ENCODE peak calls at places on chromosomes 1 and 21, in five cellular contexts. T is osteocyte, U is immature natural killer cell, Q is fibroblast of lung, N is NCI-H345. J is an unnamed sample.

GRCh38 chr1:186681806-186682205 is 1.6 kb upstream of the PTGS2 start:
- DNase-seq in N (no peak), Q (peak; percentile 24), U (no peak), T (no peak), J (no peak)

GRCh38 chr1:51568231-51568935 is 48.5 kb upstream of the OSBPL9 start:
- DNase-seq in Q (no peak), U (no peak), T (no peak), N (no peak), J (no peak)

GRCh38 chr1:48102766-48103165 is 105.6 kb upstream of the TRABD2B start:
- DNase-seq in N (no peak), Q (no peak), U (no peak), T (no peak), J (no peak)

GRCh38 chr1:15962671-15963362 is 13.1 kb downstream of the ZBTB17 start:
- DNase-seq in U (no peak), Q (peak; percentile 52), N (no peak), T (no peak), J (no peak)

GRCh38 chr1:91883470-91883869 is 2.5 kb downstream of the TGFBR3 start:
- DNase-seq in Q (no peak), N (no peak), U (peak; percentile 32), T (no peak), J (no peak)

GRCh38 chr1:192858456-192858855 is 49.6 kb downstream of the RGS2 start:
- DNase-seq in Q (no peak), T (no peak), U (no peak), N (no peak), J (no peak)

GRCh38 chr1:153513666-153514065 is 22.1 kb downstream of the S100A6 start:
- DNase-seq in T (no peak), U (no peak), Q (no peak), N (no peak), J (no peak)

GRCh38 chr1:56516539-56517252 is 62.7 kb downstream of the PLPP3 start:
- DNase-seq in T (no peak), N (peak; percentile 49), Q (peak; percentile 78), U (no peak), J (peak; percentile 94)

GRCh38 chr1:156877433-156877832 is 16.1 kb upstream of the PEAR1 start:
- DNase-seq in N (no peak), Q (no peak), U (no peak), T (no peak), J (no peak)

GRCh38 chr1:223141021-223141420 is 2.0 kb downstream of the TLR5 start:
- DNase-seq in T (no peak), N (no peak), Q (no peak), U (no peak), J (peak; percentile 82)

GRCh38 chr1:66356605-66357004 is 177.3 kb upstream of the SGIP1 start:
- DNase-seq in N (no peak), Q (no peak), T (no peak), U (no peak), J (no peak)

GRCh38 chr1:119605686-119606085 is 42.4 kb downstream of the ZNF697 start:
- DNase-seq in Q (no peak), U (no peak), T (no peak), N (no peak), J (no peak)

GRCh38 chr1:116990612-116991151 is 10.9 kb upstream of the CD101 start:
- DNase-seq in U (no peak), Q (peak; percentile 98), T (no peak), N (no peak), J (no peak)

GRCh38 chr21:37389456-37389855 is 22.9 kb downstream of the DYRK1A start:
- DNase-seq in U (no peak), Q (no peak), T (no peak), N (no peak), J (no peak)

GRCh38 chr1:106080608-106081325 is 975.7 kb upstream of the PRMT6 start:
- DNase-seq in N (no peak), Q (no peak), U (no peak), T (no peak), J (no peak)

GRCh38 chr1:201264554-201264953 is 18.8 kb upstream of the PKP1 start:
- DNase-seq in T (peak; percentile 56), Q (no peak), U (no peak), N (no peak), J (peak; percentile 23)

GRCh38 chr21:25296239-25296638 is 311.0 kb downstream of the MRPL39 start:
- DNase-seq in N (no peak), U (no peak), T (no peak), Q (no peak), J (no peak)

GRCh38 chr1:94866178-94866822 is 46.1 kb downstream of the SLC44A3 start:
- DNase-seq in Q (peak; percentile 92), N (peak; percentile 15), T (no peak), U (no peak), J (no peak)

GRCh38 chr1:154353460-154353904 is 28.2 kb downstream of the ATP8B2 start:
- DNase-seq in U (no peak), Q (peak; percentile 42), N (peak; percentile 18), T (no peak), J (peak; percentile 77)

GRCh38 chr1:230283678-230284077 is 142.5 kb downstream of the PGBD5 start:
- DNase-seq in U (no peak), Q (no peak), N (no peak), T (no peak), J (no peak)

GRCh38 chr1:225250432-225250831 is 177.4 kb downstream of the LBR start:
- DNase-seq in T (no peak), Q (peak; percentile 1), U (no peak), N (no peak), J (no peak)

GRCh38 chr21:46323227-46323709 is 402 bp downstream of the C21orf58 start:
- DNase-seq in Q (peak; percentile 6), T (no peak), U (no peak), N (no peak), J (no peak)

GRCh38 chr1:197958438-197958837 is 41.3 kb downstream of the LHX9 start:
- DNase-seq in U (no peak), T (no peak), N (peak; percentile 95), Q (no peak), J (no peak)

GRCh38 chr1:67314696-67315095 is 7.0 kb downstream of the IL12RB2 start:
- DNase-seq in Q (no peak), N (no peak), U (no peak), T (no peak), J (peak; percentile 69)

GRCh38 chr1:109386054-109386717 is 11.5 kb downstream of the SORT1 start:
- DNase-seq in N (no peak), T (no peak), U (no peak), Q (no peak), J (no peak)

GRCh38 chr1:173099166-173099565 is 48.4 kb upstream of the TNFSF18 start:
- DNase-seq in U (no peak), Q (no peak), T (no peak), N (no peak), J (no peak)

J was measured in islet precursor cell.